ENCODE peak calls at places on chromosomes 3 and 15, in four cellular contexts. H is fibroblast of lung, B is GM23248, C is neuronal stem cell. P is an unnamed sample.

GRCh38 chr3:111534701-111535100 is 7.3 kb upstream of the CD96 start:
- DNase-seq in H (peak), C (no peak), B (peak), P (peak)

GRCh38 chr15:56187665-56188064 is 56.0 kb downstream of the RFX7 start:
- DNase-seq in H (no peak), B (no peak), C (no peak), P (no peak)

GRCh38 chr15:77851696-77852095 is 219.0 kb upstream of the LINGO1 start:
- DNase-seq in B (no peak), C (no peak), H (no peak), P (no peak)

GRCh38 chr3:110138966-110139555 is 801.7 kb upstream of the DPPA4 start:
- DNase-seq in B (no peak), H (peak), C (no peak), P (no peak)

GRCh38 chr3:127209155-127209839 is 16.4 kb downstream of the PRR23E start:
- DNase-seq in H (no peak), C (no peak), B (no peak), P (no peak)

GRCh38 chr3:38578081-38578475 is 71.4 kb downstream of the SCN5A start:
- DNase-seq in C (no peak), B (no peak), H (no peak), P (no peak)

GRCh38 chr3:9201278-9201677 is 48.2 kb downstream of the SRGAP3 start:
- DNase-seq in B (peak), H (no peak), C (no peak), P (no peak)

GRCh38 chr15:70833897-70834765 is 19.8 kb downstream of the LARP6 start:
- DNase-seq in H (peak), B (peak), C (no peak), P (peak)

GRCh38 chr3:113948015-113948917 is 453 bp downstream of the ZDHHC23 start:
- DNase-seq in H (peak), C (peak), B (peak), P (peak)

GRCh38 chr15:36040173-36040572 is 494.2 kb upstream of the DPH6 start:
- DNase-seq in B (no peak), H (no peak), C (no peak), P (no peak)

GRCh38 chr15:74901612-74902063 is 5.0 kb downstream of the FAM219B start:
- DNase-seq in B (peak), C (peak), H (no peak), P (no peak)

GRCh38 chr3:124584552-124585391 is 145.5 kb upstream of the UMPS start:
- DNase-seq in C (peak), H (peak), B (peak), P (peak)

GRCh38 chr15:77029166-77030041 is 34.5 kb downstream of the PSTPIP1 start:
- DNase-seq in C (no peak), H (no peak), B (no peak), P (no peak)

GRCh38 chr3:114456742-114457141 is 162.9 kb downstream of the TIGIT start:
- DNase-seq in C (no peak), B (no peak), H (no peak), P (no peak)

GRCh38 chr15:99230867-99231266 is 18.5 kb downstream of the TTC23 start:
- DNase-seq in C (no peak), B (no peak), H (no peak), P (no peak)

GRCh38 chr15:67048281-67049279 is 16.8 kb upstream of the SMAD3 start:
- DNase-seq in C (no peak), B (peak), H (peak), P (peak)

GRCh38 chr3:72665103-72665502 is 183.1 kb downstream of the SHQ1 start:
- DNase-seq in C (no peak), H (no peak), B (no peak), P (no peak)

GRCh38 chr3:170536712-170537111 is 49.2 kb downstream of the SLC7A14 start:
- DNase-seq in H (no peak), C (no peak), B (no peak), P (no peak)

GRCh38 chr3:160999268-160999667 is 105.9 kb downstream of the B3GALNT1 start:
- DNase-seq in C (no peak), B (no peak), H (peak), P (peak)

GRCh38 chr3:146974001-146974400 is 368.9 kb upstream of the PLSCR5 start:
- DNase-seq in C (no peak), H (no peak), B (no peak), P (no peak)

GRCh38 chr3:10370429-10370828 is 49.5 kb upstream of the SEC13 start:
- DNase-seq in H (peak), C (no peak), B (peak), P (no peak)

GRCh38 chr3:143152043-143152442 is 32.5 kb downstream of the CHST2 start:
- DNase-seq in C (no peak), B (no peak), H (no peak), P (no peak)

DNA sequence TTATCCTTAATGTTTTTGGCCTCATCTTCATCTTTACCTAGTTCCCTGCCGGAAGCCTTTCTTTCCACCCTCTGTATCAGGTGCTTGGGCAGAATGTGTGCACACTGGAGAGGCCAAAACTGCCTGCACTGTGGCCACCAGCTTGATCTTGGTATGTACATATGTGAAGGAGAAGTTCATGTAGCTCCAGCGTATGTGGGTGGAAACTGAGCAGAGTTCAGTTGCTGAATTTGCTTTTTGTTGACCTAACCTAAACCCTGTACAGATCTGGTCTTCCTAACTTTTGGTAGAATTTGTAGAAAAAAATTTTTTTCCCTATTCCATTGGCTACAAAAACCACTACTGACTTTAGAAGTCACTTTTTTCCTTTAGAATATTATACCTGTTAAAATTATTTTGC is 65.9 kb upstream of the IGSF10 start:
- DNase-seq in H (no peak), B (no peak), C (no peak), P (no peak)
- H2AFZ ChIP-seq in H (no peak), B (no peak), C (no peak), P (no peak)

DNA sequence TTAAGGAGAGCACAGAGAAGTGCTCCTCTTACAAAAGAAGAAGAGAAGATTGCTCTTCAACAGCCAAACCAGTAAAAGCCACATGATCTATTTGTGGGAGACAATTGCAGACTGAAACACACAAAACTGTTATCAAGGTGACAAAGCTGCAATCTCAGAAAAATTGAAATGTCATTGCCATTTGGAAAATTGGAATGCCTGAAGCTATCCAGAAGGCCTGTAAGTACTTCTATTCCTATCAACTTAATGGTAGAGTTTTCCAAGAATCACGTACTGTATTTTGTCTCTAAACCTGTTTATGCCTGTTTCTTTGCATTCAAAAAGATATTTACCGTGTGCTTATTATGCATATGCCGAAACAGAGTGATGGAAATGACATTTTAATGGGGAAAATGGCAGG is 204.7 kb downstream of the GREM1 start:
- DNase-seq in H (no peak), B (no peak), C (no peak), P (no peak)
- H3K4me2 ChIP-seq in H (no peak), B (no peak), C (no peak), P (no peak)

DNA sequence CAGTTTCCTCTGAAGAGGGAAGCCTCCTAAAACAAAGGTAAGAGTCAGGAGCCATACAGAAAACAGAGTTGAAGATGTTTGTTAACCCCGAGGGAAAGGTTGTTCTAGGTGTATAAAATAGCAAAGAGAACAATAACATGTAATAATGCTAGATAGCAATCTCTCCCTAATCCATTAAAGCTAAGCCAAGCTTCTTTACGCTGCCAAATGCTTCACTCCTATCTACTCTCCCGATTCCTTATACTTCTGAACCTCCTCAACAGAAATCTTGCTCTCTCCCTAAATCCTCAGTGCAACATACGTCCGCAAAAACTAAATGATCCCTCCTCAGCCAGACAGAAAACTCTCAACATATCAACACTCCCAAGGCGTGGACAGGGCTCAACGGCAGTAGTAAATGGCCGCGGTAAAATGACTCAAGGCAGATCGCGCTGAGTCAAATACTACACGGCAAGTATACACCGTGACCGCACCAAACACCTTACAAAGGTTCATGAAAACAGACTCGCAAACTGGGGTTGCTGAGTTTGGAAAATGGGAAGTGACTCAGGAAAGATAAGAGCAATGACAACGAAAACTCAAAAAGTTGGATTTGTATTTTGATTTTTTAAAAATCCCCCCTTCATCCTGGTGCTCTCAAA is 685 bp downstream of the CLDND1 start:
- DNase-seq in C (peak), B (peak), H (peak), P (peak)
- H2AFZ ChIP-seq in C (peak), B (peak), H (peak), P (peak)

GRCh38 chr15:95898746-95899145 is 431.8 kb upstream of the NR2F2 start:
- DNase-seq in H (no peak), C (no peak), B (no peak), P (no peak)

GRCh38 chr15:95888762-95889161 is 441.7 kb upstream of the NR2F2 start:
- DNase-seq in C (no peak), H (no peak), B (no peak), P (no peak)

GRCh38 chr15:95895510-95895909 is 435.0 kb upstream of the NR2F2 start:
- DNase-seq in C (no peak), B (no peak), H (no peak), P (no peak)

GRCh38 chr15:95897651-95898050 is 432.8 kb upstream of the NR2F2 start:
- DNase-seq in B (no peak), C (no peak), H (peak), P (no peak)

GRCh38 chr15:95894407-95894956 is 436.0 kb upstream of the NR2F2 start:
- DNase-seq in B (peak), C (no peak), H (no peak), P (no peak)
- H3K4me2 ChIP-seq in B (no peak), C (no peak), H (no peak), P (no peak)

DNA sequence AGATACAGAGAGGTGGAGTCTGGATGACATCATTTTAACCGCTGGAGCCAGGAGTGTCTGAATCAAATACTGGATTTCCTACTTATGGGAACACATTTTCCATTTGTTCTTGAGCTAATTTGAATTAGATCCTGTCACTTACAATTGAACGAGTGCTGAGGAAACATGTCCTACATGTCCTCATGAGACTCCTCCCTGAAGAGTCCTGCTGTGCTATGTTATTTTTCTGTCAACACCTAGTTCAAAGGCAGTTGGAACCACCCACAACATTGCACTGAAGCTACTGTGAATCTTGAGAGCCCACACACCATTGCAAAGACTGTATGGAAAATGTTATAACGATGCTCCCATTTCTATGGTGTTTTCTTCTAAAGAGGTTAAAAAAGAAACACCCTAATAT is 123.5 kb upstream of the CRBN start:
- DNase-seq in H (no peak), B (no peak), C (no peak), P (no peak)
- H2AFZ ChIP-seq in H (no peak), B (no peak), C (no peak), P (no peak)

GRCh38 chr15:101204744-101205535 is 46.9 kb downstream of the CHSY1 start:
- DNase-seq in B (peak), H (peak), C (no peak), P (no peak)

GRCh38 chr15:101200181-101200580 is 51.7 kb downstream of the CHSY1 start:
- DNase-seq in C (no peak), H (no peak), B (no peak), P (no peak)

GRCh38 chr15:101201411-101202174 is 50.3 kb downstream of the CHSY1 start:
- DNase-seq in H (peak), C (peak), B (peak), P (peak)

GRCh38 chr15:101203607-101204006 is 48.2 kb downstream of the CHSY1 start:
- DNase-seq in H (no peak), C (no peak), B (no peak), P (no peak)

DNA sequence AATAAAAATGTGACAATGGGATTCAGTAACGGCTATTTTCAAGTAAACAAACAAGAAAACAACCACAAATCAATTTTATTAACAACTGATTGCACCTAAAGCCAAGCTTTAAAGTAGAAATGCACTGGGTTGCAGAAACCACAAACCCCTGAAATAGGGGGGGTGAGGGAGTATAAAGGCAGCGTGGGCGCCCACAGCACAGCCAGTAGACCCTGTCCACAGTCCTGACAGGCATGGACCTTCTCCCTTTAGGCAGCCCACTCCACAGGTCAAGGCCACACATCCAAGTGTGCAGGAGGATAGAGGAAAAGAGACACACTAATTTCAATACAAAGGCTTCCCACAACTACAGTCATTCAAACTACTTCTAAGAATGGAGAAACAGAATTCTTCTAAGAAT is 48.8 kb downstream of the CHSY1 start:
- DNase-seq in H (no peak), B (no peak), C (no peak), P (no peak)
- H3K4me2 ChIP-seq in H (no peak), B (no peak), C (no peak), P (no peak)

GRCh38 chr3:174346571-174346970 is 512.6 kb upstream of the NAALADL2 start:
- DNase-seq in B (no peak), C (no peak), H (no peak), P (no peak)
- H2AFZ ChIP-seq in B (peak), C (peak), H (no peak), P (no peak)